ENCODE peak calls at places on chromosomes 11 and 22, in ten cellular contexts. E is fibroblast of lung, F is osteoblast, X is GM23338, J is GM23248, S is neural progenitor cell, P is mesenchymal stem cell, C is HepG2, N is neuronal stem cell, V is hepatocyte. I is an unnamed sample.

GRCh38 chr11:45815747-45816146 is 10.8 kb downstream of the SLC35C1 start:
- DNase-seq in X (peak), E (peak), N (no peak), V (no peak), P (peak), J (peak), S (no peak), F (peak), C (no peak), I (no peak)

GRCh38 chr22:39241632-39242388 is 3.0 kb downstream of the PDGFB start:
- DNase-seq in C (no peak), F (no peak), V (peak), S (no peak), X (no peak), N (no peak), P (no peak), J (peak), E (no peak), I (no peak)

GRCh38 chr11:128970598-128971190 is 28.0 kb upstream of the TP53AIP1 start:
- DNase-seq in E (no peak), J (no peak), C (no peak), V (no peak), P (no peak), F (no peak), X (no peak), N (no peak), S (no peak), I (no peak)

GRCh38 chr11:45285931-45286632 is at the start of gene SYT13:
- DNase-seq in S (peak), X (peak), F (peak), P (no peak), C (no peak), N (peak), J (no peak), E (peak), V (peak), I (no peak)

GRCh38 chr22:37273126-37273845 is 9.0 kb upstream of the CYTH4 start:
- DNase-seq in N (no peak), J (peak), C (no peak), S (no peak), X (no peak), E (peak), V (no peak), F (peak), P (peak), I (peak)

GRCh38 chr11:127074151-127074761 is 73.7 kb upstream of the KIRREL3 start:
- DNase-seq in P (peak), S (peak), J (peak), V (peak), E (peak), F (peak), X (peak), N (peak), C (peak), I (peak)

GRCh38 chr11:32198053-32198452 is 107.2 kb downstream of the RCN1 start:
- DNase-seq in S (peak), E (no peak), F (no peak), X (peak), C (no peak), N (no peak), V (no peak), P (no peak), J (peak), I (no peak)

GRCh38 chr11:57336111-57336666 is 497 bp upstream of the SSRP1 start:
- DNase-seq in V (no peak), C (no peak), P (no peak), F (peak), E (no peak), S (no peak), J (peak), X (no peak), N (no peak), I (no peak)

GRCh38 chr22:37442537-37442936 is 15.3 kb upstream of the ELFN2 start:
- DNase-seq in P (peak), C (peak), S (no peak), F (no peak), E (peak), V (no peak), X (no peak), N (no peak), J (peak), I (peak)

GRCh38 chr11:33027846-33028536 is 11.4 kb upstream of the TCP11L1 start:
- DNase-seq in S (no peak), V (no peak), N (no peak), J (peak), P (peak), F (no peak), E (peak), X (no peak), C (no peak), I (peak)

GRCh38 chr22:28051787-28052356 is 132.8 kb upstream of the PITPNB start:
- DNase-seq in X (peak), E (peak), F (peak), S (peak), P (peak), N (peak), J (peak), C (peak), V (peak), I (no peak)

GRCh38 chr11:109971184-109971523 is 122.0 kb upstream of the ZC3H12C start:
- DNase-seq in P (peak), V (no peak), S (peak), F (no peak), N (no peak), E (peak), X (peak), C (no peak), J (peak), I (peak)

GRCh38 chr11:27427183-27427980 is 45.2 kb downstream of the LGR4 start:
- DNase-seq in J (peak), C (no peak), V (no peak), E (peak), N (no peak), F (no peak), X (peak), S (no peak), P (peak), I (peak)

GRCh38 chr11:133928628-133929059 is 28.1 kb downstream of the IGSF9B start:
- DNase-seq in X (peak), E (peak), S (no peak), J (peak), C (no peak), V (no peak), F (no peak), N (no peak), P (no peak), I (no peak)

GRCh38 chr22:32619614-32620426 is 145.2 kb downstream of the FBXO7 start:
- DNase-seq in S (no peak), N (no peak), P (peak), F (no peak), E (peak), C (peak), J (peak), V (no peak), X (no peak), I (peak)

GRCh38 chr11:13019313-13019712 is 10.2 kb downstream of the RASSF10 start:
- DNase-seq in F (no peak), C (no peak), S (no peak), J (no peak), P (no peak), N (no peak), X (no peak), V (no peak), E (no peak), I (no peak)

GRCh38 chr22:43852605-43853327 is 9.5 kb downstream of the SULT4A1 start:
- DNase-seq in E (no peak), P (no peak), C (no peak), X (no peak), F (no peak), S (no peak), J (no peak), V (no peak), N (no peak), I (no peak)

GRCh38 chr22:44673406-44673805 is 28.6 kb upstream of the PRR5 start:
- DNase-seq in E (no peak), P (no peak), J (no peak), S (no peak), N (no peak), V (no peak), F (no peak), C (no peak), X (no peak), I (no peak)

GRCh38 chr11:45995342-45995734 is 72.9 kb downstream of the LARGE2 start:
- DNase-seq in S (no peak), F (no peak), J (no peak), C (no peak), P (no peak), N (no peak), E (no peak), V (no peak), X (no peak), I (no peak)

GRCh38 chr11:70468256-70469230 is 70.2 kb downstream of the CTTN start:
- DNase-seq in C (no peak), X (peak), E (no peak), N (no peak), J (no peak), F (peak), S (no peak), P (no peak), V (no peak), I (no peak)

GRCh38 chr11:3156282-3156660 is 8.8 kb downstream of the OSBPL5 start:
- DNase-seq in S (no peak), P (no peak), F (peak), E (no peak), N (no peak), X (no peak), V (peak), J (no peak), C (no peak), I (no peak)

GRCh38 chr11:5369793-5370192 is 13.8 kb upstream of the OR51M1 start:
- DNase-seq in F (peak), C (no peak), E (no peak), J (peak), X (peak), V (no peak), P (peak), S (peak), N (no peak), I (no peak)

GRCh38 chr11:73219396-73220285 is 1.6 kb downstream of the P2RY2 start:
- DNase-seq in E (no peak), V (no peak), J (no peak), S (peak), F (peak), P (no peak), X (no peak), N (no peak), C (no peak), I (no peak)

GRCh38 chr11:12769834-12770345 is 95.7 kb downstream of the TEAD1 start:
- DNase-seq in V (no peak), S (no peak), C (no peak), P (peak), X (peak), E (peak), F (no peak), J (peak), N (no peak), I (peak)

GRCh38 chr22:23926561-23926960 is 32.4 kb downstream of the MIF start:
- DNase-seq in V (no peak), X (no peak), F (no peak), C (no peak), S (no peak), J (no peak), N (no peak), P (no peak), E (no peak), I (no peak)

GRCh38 chr22:44664149-44664548 is 37.9 kb upstream of the PRR5 start:
- DNase-seq in X (no peak), P (peak), J (no peak), C (no peak), F (peak), E (peak), S (no peak), N (no peak), V (peak), I (peak)

GRCh38 chr22:35547993-35548761 is 7.5 kb downstream of the RASD2 start:
- DNase-seq in J (no peak), S (peak), X (peak), E (no peak), N (no peak), F (no peak), V (no peak), C (no peak), P (peak), I (no peak)

GRCh38 chr22:31143537-31143936 is 3.2 kb upstream of the PLA2G3 start:
- DNase-seq in C (no peak), P (no peak), E (no peak), S (no peak), X (no peak), V (no peak), J (no peak), N (no peak), F (peak), I (no peak)

GRCh38 chr22:36359172-36359973 is 28.4 kb downstream of the MYH9 start:
- DNase-seq in J (no peak), E (no peak), S (no peak), N (no peak), C (no peak), P (no peak), X (no peak), F (peak), V (no peak), I (no peak)

GRCh38 chr22:46945481-46945880 is 183.0 kb downstream of the TBC1D22A start:
- DNase-seq in C (no peak), X (no peak), F (no peak), V (no peak), P (no peak), E (no peak), S (no peak), N (no peak), J (no peak), I (no peak)

GRCh38 chr22:46946383-46946965 is 184.0 kb downstream of the TBC1D22A start:
- DNase-seq in F (peak), N (no peak), P (no peak), C (no peak), V (no peak), E (no peak), S (no peak), X (no peak), J (no peak), I (no peak)

GRCh38 chr22:46947516-46948260 is 185.2 kb downstream of the TBC1D22A start:
- DNase-seq in N (no peak), P (no peak), V (no peak), F (peak), S (no peak), C (no peak), J (no peak), X (no peak), E (no peak), I (no peak)

GRCh38 chr22:46941958-46942815 is 179.7 kb downstream of the TBC1D22A start:
- DNase-seq in P (no peak), S (no peak), E (no peak), J (no peak), C (no peak), X (no peak), V (peak), N (no peak), F (peak), I (no peak)

GRCh38 chr22:46942816-46943783 is 180.7 kb downstream of the TBC1D22A start:
- DNase-seq in X (no peak), E (no peak), F (peak), P (no peak), V (no peak), J (no peak), C (no peak), N (no peak), S (no peak), I (no peak)
- H2AFZ ChIP-seq in X (no peak), E (no peak), F (no peak), P (no peak), V (no peak), J (no peak), C (no peak), N (no peak), S (no peak), I (no peak)

GRCh38 chr11:114132427-114132826 is 72.9 kb downstream of the ZBTB16 start:
- DNase-seq in V (no peak), J (peak), E (no peak), X (no peak), C (no peak), N (no peak), S (no peak), F (peak), P (no peak), I (no peak)

GRCh38 chr11:114134870-114135269 is 75.4 kb downstream of the ZBTB16 start:
- DNase-seq in E (peak), N (no peak), V (peak), J (peak), F (peak), S (no peak), X (no peak), C (no peak), P (peak), I (peak)

GRCh38 chr11:114135737-114136151 is 76.2 kb downstream of the ZBTB16 start:
- DNase-seq in E (peak), N (no peak), V (no peak), P (peak), S (peak), C (no peak), X (peak), J (peak), F (peak), I (peak)

GRCh38 chr11:114132944-114133394 is 73.5 kb downstream of the ZBTB16 start:
- DNase-seq in P (no peak), N (no peak), J (peak), X (no peak), F (peak), V (no peak), E (peak), C (no peak), S (no peak), I (peak)

GRCh38 chr11:114133548-114134329 is 74.2 kb downstream of the ZBTB16 start:
- DNase-seq in E (no peak), P (no peak), N (no peak), V (no peak), X (no peak), F (peak), S (no peak), C (no peak), J (peak), I (no peak)
- H3K27ac ChIP-seq in E (no peak), P (no peak), N (no peak), V (peak), X (no peak), F (no peak), S (no peak), C (no peak), J (no peak), I (no peak)

DNA sequence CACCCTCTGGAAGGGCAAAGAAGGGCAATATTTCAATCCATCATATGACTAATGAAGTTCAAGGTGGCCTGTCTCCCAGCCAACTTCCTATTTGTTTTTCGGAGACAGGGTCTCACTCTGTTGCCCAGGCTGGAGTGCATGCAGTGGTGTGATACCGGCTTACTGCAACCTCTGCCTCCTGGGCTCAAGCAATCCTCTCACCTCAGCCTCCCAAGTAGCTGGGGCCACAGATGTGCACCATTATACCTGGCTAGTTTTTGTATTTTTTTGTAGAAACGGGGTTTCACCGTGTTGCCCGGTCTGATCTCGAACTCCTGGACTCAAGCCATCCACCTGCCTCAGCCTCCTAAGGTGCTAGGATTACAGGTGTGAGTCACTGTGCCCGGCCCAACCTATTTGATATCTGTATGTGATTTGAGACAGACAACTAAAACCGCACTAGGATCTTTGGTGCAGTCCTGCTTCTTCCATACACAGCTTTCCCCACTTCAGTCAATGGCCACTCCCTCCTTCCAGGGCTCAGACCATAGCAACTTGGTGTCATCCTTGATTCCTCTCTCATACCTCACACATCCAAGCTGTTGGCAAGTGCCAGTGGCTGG is 13.3 kb downstream of the ABTB2 start:
- DNase-seq in X (no peak), F (no peak), V (no peak), S (no peak), C (no peak), N (no peak), E (no peak), J (no peak), P (no peak), I (no peak)
- H3K4me2 ChIP-seq in X (no peak), F (peak), V (no peak), S (no peak), C (peak), N (no peak), E (no peak), J (peak), P (no peak), I (peak)

DNA sequence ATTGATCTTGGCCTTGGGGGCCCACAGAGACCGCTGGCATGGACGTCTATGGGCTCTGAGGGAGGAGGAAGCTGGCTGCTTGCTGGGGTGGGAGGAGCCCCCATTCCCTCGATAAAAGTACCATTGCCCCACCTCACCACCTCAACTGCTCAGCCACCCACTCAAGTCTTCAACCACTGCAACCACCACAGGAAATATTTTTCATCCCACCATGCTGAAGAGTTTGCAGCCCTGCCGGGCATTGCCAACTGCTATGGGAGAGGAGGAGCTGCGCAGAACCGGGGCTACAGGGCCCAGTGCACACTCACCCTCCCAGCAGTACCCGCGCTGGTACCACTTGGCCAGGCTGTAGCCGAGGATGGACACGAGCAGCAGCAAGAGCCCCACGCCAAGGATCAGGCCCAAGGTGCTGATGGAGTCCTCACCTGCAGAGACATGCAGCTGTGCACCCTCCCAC is 29.2 kb downstream of the IL10RA start:
- DNase-seq in E (no peak), C (no peak), N (no peak), S (no peak), X (no peak), P (no peak), J (no peak), V (no peak), F (no peak), I (no peak)
- H2AFZ ChIP-seq in E (no peak), C (no peak), N (no peak), S (no peak), X (no peak), P (no peak), J (no peak), V (no peak), F (no peak), I (no peak)

DNA sequence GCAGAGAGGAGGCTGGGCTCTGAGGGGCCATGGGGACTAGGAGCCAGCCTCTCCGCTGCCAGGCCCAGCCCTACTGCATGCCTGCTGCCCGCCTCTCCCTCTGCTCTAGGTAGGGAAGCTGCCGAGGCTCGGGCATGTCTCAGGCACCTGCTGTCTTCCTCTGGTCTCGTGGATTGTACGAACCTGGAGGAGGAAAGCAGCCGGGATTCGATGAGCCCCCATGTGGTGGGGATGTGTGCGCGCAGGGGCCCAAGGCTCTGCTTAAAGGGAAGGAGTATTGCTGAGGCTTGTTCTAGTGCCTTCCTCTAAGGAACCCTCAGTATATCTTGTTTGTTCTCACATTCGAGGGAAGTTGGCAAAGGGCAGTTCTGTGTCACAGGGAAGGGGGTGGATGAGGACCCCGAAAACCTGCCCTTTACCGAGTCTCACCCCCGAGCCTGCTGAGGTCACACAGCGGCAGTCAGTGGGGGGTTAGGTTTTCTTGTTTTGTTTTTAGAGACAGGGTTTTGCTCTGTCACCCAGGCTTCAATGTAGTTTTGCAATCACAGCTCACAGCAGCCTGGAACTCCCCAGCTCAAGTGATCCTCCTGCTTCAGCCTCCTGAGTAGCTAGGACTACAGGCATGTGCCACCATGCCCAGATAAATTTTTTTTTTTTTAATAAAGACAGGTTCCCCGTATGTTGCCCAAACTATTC is 21.3 kb downstream of the DAGLA start:
- DNase-seq in N (no peak), F (no peak), X (peak), J (no peak), E (no peak), V (no peak), S (peak), C (peak), P (peak), I (no peak)
- H3K27ac ChIP-seq in N (no peak), F (no peak), X (no peak), J (no peak), E (no peak), V (peak), S (no peak), C (no peak), P (no peak), I (no peak)